ENCODE peak calls at places on chromosomes 16 and 17, in four cellular contexts. Y is breast epithelium, M is A673, V is body of pancreas. H is an unnamed sample.

GRCh38 chr17:75909051-75909811 is 4.5 kb upstream of the MRPL38 start:
- DNase-seq in V (peak; percentile 51), Y (peak; percentile 65), M (no peak), H (no peak)

GRCh38 chr16:6835516-6835915 is 497.1 kb upstream of the RBFOX1 start:
- DNase-seq in Y (no peak), V (no peak), M (no peak), H (no peak)

GRCh38 chr17:65559802-65560627 is 1.4 kb downstream of the AXIN2 start:
- DNase-seq in Y (peak; percentile 31), V (no peak), M (peak; percentile 45), H (no peak)

GRCh38 chr16:86590501-86591144 is 12.3 kb downstream of the FOXL1 start:
- DNase-seq in V (no peak), Y (no peak), M (no peak), H (no peak)

GRCh38 chr16:87252269-87252970 is 64.8 kb downstream of the C16orf95 start:
- DNase-seq in M (no peak), Y (no peak), V (no peak), H (no peak)

GRCh38 chr17:74212262-74212912 is 984 bp upstream of the TTYH2 start:
- DNase-seq in M (peak; percentile 34), V (no peak), Y (no peak), H (no peak)

GRCh38 chr17:31511176-31511540 is 119.7 kb downstream of the RAB11FIP4 start:
- DNase-seq in Y (no peak), V (peak; percentile 68), M (no peak), H (no peak)

GRCh38 chr17:33955461-33955860 is 299.6 kb upstream of the CCL2 start:
- DNase-seq in M (no peak), V (no peak), Y (no peak), H (no peak)

GRCh38 chr16:51982715-51983680 is 563.9 kb downstream of the TOX3 start:
- DNase-seq in M (peak; percentile 88), V (peak; percentile 68), Y (no peak), H (no peak)

GRCh38 chr17:82160081-82160480 is 52.6 kb downstream of the CCDC57 start:
- DNase-seq in Y (no peak), M (no peak), V (no peak), H (no peak)

GRCh38 chr17:39527220-39527813 is 66.0 kb downstream of the CDK12 start:
- DNase-seq in Y (no peak), V (no peak), M (peak; percentile 23), H (no peak)

GRCh38 chr16:53999123-53999522 is 287.5 kb downstream of the IRX3 start:
- DNase-seq in M (no peak), Y (no peak), V (no peak), H (no peak)

GRCh38 chr17:57255776-57256681 is at the start of gene MSI2:
- DNase-seq in V (peak; percentile 93), Y (peak; percentile 93), M (peak; percentile 93), H (peak; percentile 87)

GRCh38 chr17:17089206-17089550 is 46.9 kb downstream of the MPRIP start:
- DNase-seq in V (no peak), Y (no peak), M (no peak), H (no peak)

GRCh38 chr17:39697961-39698360 is 1.9 kb upstream of the ERBB2 start:
- DNase-seq in M (no peak), V (no peak), Y (no peak), H (no peak)

GRCh38 chr16:66304961-66305360 is 61.5 kb upstream of the CDH5 start:
- DNase-seq in Y (no peak), M (no peak), V (no peak), H (no peak)

GRCh38 chr16:88744520-88744835 is 38.2 kb downstream of the CTU2 start:
- DNase-seq in Y (no peak), M (no peak), V (no peak), H (no peak)
- H3K27ac ChIP-seq in Y (no peak overlapping the region), M (no peak overlapping the region), V (no peak overlapping the region), H (no peak overlapping the region)

DNA sequence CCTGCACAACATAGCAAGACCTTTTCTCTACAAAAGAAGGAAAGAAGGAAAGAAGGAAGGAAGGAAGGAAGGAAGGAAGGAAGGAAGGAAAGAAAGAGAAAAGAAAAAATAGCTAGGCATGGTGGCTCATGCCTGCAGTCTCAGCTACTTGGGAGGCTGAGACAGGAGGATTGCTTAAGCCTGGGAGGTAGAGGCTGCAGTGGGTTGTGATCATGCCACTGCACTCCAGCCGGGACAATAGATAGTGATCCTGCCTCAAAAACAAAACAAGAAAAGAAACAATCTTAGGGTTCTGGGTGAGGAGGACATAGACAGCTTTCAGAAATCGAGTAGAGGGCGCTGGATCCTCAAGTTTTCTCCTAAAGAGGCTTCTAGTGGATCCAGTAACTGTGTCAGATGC is 59.7 kb upstream of the CLEC3A start:
- DNase-seq in Y (no peak), V (no peak), M (no peak), H (no peak)
- TF ChIP-seq CTCF in Y (no peak), V (no peak), M (no peak), H (no peak)

GRCh38 chr17:21816592-21817567 is 124.6 kb downstream of the KCNJ18 start:
- DNase-seq in V (no peak), M (no peak), Y (no peak), H (no peak)

GRCh38 chr17:21814776-21815175 is 122.5 kb downstream of the KCNJ18 start:
- DNase-seq in M (no peak), V (no peak), Y (no peak), H (no peak)

GRCh38 chr17:21817791-21818364 is 125.6 kb downstream of the KCNJ18 start:
- DNase-seq in V (no peak), Y (no peak), M (no peak), H (no peak)

DNA sequence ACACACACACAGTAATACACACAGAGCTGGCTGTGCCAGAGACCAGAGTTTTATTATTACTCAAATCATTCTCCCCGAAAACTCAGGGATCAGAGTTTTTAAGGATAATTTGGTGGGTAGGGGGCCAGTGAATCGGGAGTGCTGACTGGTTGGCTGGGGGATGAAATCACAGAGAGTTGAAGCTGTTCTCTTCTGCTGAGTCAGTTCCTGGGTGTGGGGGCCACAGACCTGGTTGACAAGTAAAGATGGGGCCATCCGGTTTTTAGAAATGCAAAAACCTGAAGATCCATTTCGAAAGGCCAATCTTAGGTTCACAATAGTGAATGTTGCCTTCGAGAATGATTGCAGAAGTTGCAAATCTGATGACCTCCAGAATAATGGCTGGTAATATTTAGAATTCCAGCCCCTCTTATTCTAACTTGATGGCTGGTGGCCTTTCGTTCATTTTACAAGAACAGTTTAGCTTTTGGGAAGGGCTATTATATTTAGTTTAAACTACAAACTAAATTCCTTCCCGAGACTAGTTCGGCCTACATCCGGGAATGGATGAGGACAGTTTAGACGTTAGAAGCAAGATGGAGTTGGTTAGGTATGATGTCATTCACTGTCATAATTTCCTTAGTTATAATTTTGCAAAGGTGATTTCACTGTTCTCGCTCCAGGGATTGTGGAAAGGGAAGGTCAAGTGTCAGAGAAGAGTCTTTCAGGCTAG is 123.2 kb downstream of the KCNJ18 start:
- DNase-seq in Y (no peak), V (no peak), M (no peak), H (no peak)
- H3K9me3 ChIP-seq in Y (peaks cover 17% of the 10 kb centered on the region), V (no peaks in the 10 kb centered on the region), M (peaks cover 48% of the 10 kb centered on the region), H (peaks cover 3% of the 10 kb centered on the region)

GRCh38 chr16:21689107-21689506 is 25.3 kb downstream of the OTOA start:
- DNase-seq in V (no peak), Y (no peak), M (no peak), H (no peak)
- H3K27ac ChIP-seq in V (no peak overlapping the region), Y (no peak overlapping the region), M (no peak overlapping the region), H (no peak overlapping the region)

GRCh38 chr16:3123986-3124886 is 10.6 kb upstream of the ZNF213 start:
- DNase-seq in V (peak; percentile 97), M (peak; percentile 97), Y (peak; percentile 93), H (peak; percentile 96)
- TF ChIP-seq CTCF in V (no peak), M (peak; percentile 37), Y (no peak), H (peak; percentile 41)

DNA sequence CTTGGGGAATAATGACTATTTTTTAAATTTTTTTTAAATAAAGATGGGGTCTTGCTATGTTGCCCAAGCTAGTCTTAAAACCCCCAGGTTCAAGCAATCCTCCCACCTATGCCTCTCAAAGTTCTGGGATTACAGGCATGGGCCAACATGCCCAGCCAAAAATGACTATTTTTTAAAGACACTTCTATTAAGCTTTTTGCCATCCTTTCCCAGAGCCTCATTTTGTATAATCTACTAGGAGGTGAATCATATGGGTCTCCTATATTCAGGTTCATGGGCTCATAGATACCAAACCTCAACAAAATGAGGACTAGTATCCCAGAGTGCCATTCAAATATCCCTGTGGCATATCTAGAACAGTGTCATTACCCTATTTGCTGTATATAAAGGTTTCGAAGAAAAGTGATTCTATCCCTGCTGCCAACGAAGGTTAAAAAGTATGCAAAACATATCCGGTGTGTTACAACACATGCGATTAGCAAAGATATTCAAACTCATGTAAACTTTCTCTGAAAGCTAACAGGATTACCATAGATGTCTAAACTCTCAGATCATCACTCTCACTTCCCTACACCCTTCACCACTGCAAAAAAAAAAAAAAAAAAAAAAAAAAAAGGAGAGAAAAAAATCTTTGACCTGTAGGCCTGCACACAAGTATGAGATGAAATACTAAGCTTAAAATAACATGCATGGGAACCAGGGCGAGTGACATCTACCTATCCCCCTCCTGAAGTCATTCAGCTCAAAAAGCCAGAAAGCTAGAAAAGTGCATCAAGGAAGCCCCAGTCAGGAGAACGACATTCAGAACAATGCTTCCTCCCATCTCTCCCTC is 23.5 kb downstream of the XPO6 start:
- DNase-seq in V (no peak), Y (no peak), M (peak; percentile 87), H (no peak)
- H3K9me3 ChIP-seq in V (no peaks in the 10 kb centered on the region), Y (no peaks in the 10 kb centered on the region), M (peaks cover 6% of the 10 kb centered on the region), H (no peaks in the 10 kb centered on the region)

GRCh38 chr17:78950870-78951269 is 25.7 kb upstream of the TIMP2 start:
- DNase-seq in V (no peak), Y (no peak), M (no peak), H (no peak)

GRCh38 chr17:78946131-78946530 is 20.9 kb upstream of the TIMP2 start:
- DNase-seq in M (no peak), Y (no peak), V (no peak), H (no peak)

GRCh38 chr17:78944956-78945355 is 19.8 kb upstream of the TIMP2 start:
- DNase-seq in Y (no peak), M (no peak), V (no peak), H (no peak)

GRCh38 chr17:78946631-78947030 is 21.4 kb upstream of the TIMP2 start:
- DNase-seq in Y (no peak), V (no peak), M (no peak), H (no peak)

DNA sequence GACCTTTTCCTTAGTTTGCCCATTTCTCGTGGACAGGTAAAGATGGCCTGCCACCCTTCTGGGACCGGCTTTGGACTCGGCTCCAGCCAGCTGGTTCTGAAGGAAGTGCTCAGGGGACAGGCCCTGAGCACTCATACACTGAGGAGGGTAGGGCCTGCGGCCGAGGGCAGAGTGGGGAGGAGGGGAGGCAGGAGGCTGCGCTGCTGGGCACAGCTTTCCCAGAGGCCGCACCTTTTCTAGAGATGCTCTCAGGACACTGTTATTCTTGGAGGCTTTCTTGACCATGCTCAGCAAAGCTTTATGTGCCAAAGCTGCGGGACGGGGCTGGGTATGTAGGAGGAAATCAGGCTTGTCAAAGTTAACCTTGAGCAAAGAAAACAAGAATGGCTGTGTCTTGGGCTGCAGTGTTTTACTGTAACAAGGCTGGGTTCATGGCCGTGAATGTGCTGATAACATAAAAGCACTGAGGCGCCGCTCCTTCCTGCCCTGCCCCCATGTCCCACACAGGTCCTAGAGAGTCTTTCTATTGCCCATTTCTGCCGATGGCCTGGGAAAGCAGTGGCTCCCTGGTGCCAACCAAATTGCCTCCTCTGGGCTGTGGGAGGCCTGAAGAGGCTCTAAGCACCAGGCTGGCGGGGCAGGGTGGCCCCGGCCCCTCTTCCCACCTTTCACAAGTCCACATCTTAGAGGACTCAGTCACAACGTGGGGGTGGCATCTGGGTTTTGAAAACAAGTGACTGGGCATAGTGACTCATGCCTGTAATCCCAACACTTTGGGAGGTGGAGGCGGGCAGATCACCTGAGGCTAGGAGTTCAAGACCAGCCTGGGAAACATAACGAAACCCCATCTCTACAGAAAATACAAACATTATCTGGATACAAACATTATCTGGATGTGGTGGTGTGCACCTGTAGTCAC is 22.3 kb upstream of the TIMP2 start:
- DNase-seq in Y (no peak), V (peak; percentile 78), M (no peak), H (no peak)
- H3K27ac ChIP-seq in Y (no peak overlapping the region), V (peak overlapping the region; percentile 89), M (no peak overlapping the region), H (no peak overlapping the region)